ENCODE peak calls at places on chromosome 2, in nine cellular contexts. G, J, F, I, C, D, L, X and W are unnamed samples.

GRCh38 chr2:152176113-152176714 is 651 bp upstream of the STAM2 start:
- DNase-seq in G (no peak), J (no peak), F (no peak), I (no peak), C (no peak), D (peak), L (no peak), X (no peak), W (no peak)

GRCh38 chr2:157325786-157326185 is at the start of gene ERMN:
- DNase-seq in G (no peak), J (no peak), F (no peak), I (no peak), C (no peak), D (no peak), L (no peak), X (no peak), W (no peak)

GRCh38 chr2:28870146-28870891 is at the start of gene TRMT61B:
- DNase-seq in G (peak), J (peak), F (peak), I (peak), C (peak), D (peak), L (peak), X (peak), W (peak)

GRCh38 chr2:70104231-70105111 is 17.2 kb downstream of the PCBP1 start:
- DNase-seq in G (no peak), J (peak), F (peak), I (peak), C (no peak), D (peak), L (peak), X (peak), W (no peak)

GRCh38 chr2:128329607-128330006 is 10.9 kb upstream of the HS6ST1 start:
- DNase-seq in G (no peak), J (no peak), F (no peak), I (no peak), C (no peak), D (peak), L (no peak), X (no peak), W (no peak)

GRCh38 chr2:36354816-36355156 is 792 bp upstream of the CRIM1 start:
- DNase-seq in G (no peak), J (no peak), F (no peak), I (peak), C (no peak), D (no peak), L (no peak), X (no peak), W (no peak)

GRCh38 chr2:30147715-30148611 is 1.2 kb downstream of the YPEL5 start:
- DNase-seq in G (peak), J (peak), F (peak), I (peak), C (no peak), D (peak), L (peak), X (peak), W (no peak)

GRCh38 chr2:168633895-168634294 is 168.5 kb upstream of the NOSTRIN start:
- DNase-seq in G (no peak), J (no peak), F (no peak), I (no peak), C (no peak), D (no peak), L (no peak), X (no peak), W (no peak)

GRCh38 chr2:3434005-3434404 is 54.5 kb downstream of the TRAPPC12 start:
- DNase-seq in G (no peak), J (no peak), F (no peak), I (no peak), C (no peak), D (no peak), L (no peak), X (no peak), W (no peak)

GRCh38 chr2:239947361-239948045 is 77.6 kb downstream of the NDUFA10 start:
- DNase-seq in G (peak), J (peak), F (peak), I (no peak), C (no peak), D (no peak), L (peak), X (peak), W (no peak)

GRCh38 chr2:170330881-170331280 is 152.9 kb downstream of the MYO3B start:
- DNase-seq in G (no peak), J (no peak), F (no peak), I (no peak), C (no peak), D (no peak), L (no peak), X (no peak), W (no peak)

GRCh38 chr2:58700621-58701020 is 459.5 kb upstream of the FANCL start:
- DNase-seq in G (no peak), J (no peak), F (no peak), I (no peak), C (no peak), D (no peak), L (no peak), X (no peak), W (no peak)

GRCh38 chr2:58698610-58699009 is 457.5 kb upstream of the FANCL start:
- DNase-seq in G (no peak), J (no peak), F (no peak), I (no peak), C (no peak), D (no peak), L (no peak), X (no peak), W (no peak)

GRCh38 chr2:58701688-58702301 is 460.7 kb upstream of the FANCL start:
- DNase-seq in G (no peak), J (no peak), F (no peak), I (no peak), C (no peak), D (no peak), L (no peak), X (no peak), W (no peak)

GRCh38 chr2:58699412-58699811 is 458.3 kb upstream of the FANCL start:
- DNase-seq in G (no peak), J (no peak), F (no peak), I (no peak), C (no peak), D (no peak), L (no peak), X (no peak), W (no peak)

GRCh38 chr2:58702302-58702696 is 461.2 kb upstream of the FANCL start:
- DNase-seq in G (no peak), J (no peak), F (no peak), I (no peak), C (no peak), D (no peak), L (no peak), X (no peak), W (peak)
- TF ChIP-seq CTCF in G (no peak), J (no peak), F (no peak), I (no peak), C (no peak), D (no peak), L (no peak), X (no peak), W (no peak)

GRCh38 chr2:119174216-119174992 is 15.9 kb upstream of the C1QL2 start:
- DNase-seq in G (peak), J (peak), F (peak), I (peak), C (no peak), D (peak), L (peak), X (peak), W (no peak)
- TF ChIP-seq CTCF in G (peak), J (peak), F (peak), I (peak), C (peak), D (peak), L (peak), X (peak), W (peak)

DNA sequence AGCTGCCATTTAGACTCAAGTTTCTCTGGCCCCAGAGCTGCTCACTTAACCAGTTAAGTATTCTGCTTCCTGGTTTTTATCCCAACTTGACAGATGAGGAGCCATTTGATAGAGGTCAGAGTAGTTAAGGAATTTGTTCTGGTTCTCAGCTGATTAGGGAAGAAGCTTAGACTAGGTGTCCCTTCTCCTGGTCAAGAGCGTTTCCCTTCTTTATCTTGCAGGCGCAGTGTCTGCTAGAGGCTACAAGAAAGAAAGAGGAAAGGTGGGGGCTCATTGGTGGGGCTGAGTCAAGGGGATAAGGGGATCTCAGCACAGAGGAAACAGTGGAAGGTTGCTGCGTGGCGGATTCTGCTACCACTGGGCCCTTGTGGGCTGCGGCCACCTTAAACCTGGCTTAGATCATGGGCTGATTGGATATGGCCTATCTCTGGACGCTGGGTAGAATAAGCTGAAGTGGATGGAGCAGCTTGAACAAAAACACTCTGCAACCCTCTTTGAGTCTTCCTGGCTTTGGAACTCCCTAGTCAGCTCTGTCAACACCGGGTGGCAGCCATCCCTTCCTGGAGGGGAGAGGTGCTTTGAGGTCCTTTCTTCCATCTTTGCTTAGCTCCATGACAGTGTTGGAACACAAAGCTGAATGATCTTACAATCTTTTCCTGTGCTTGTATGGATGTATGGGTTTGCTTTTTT is 70.8 kb downstream of the QPCT start:
- DNase-seq in G (no peak), J (peak), F (no peak), I (peak), C (no peak), D (peak), L (no peak), X (no peak), W (no peak)
- TF ChIP-seq CTCF in G (no peak), J (peak), F (no peak), I (peak), C (peak), D (peak), L (no peak), X (no peak), W (peak)

DNA sequence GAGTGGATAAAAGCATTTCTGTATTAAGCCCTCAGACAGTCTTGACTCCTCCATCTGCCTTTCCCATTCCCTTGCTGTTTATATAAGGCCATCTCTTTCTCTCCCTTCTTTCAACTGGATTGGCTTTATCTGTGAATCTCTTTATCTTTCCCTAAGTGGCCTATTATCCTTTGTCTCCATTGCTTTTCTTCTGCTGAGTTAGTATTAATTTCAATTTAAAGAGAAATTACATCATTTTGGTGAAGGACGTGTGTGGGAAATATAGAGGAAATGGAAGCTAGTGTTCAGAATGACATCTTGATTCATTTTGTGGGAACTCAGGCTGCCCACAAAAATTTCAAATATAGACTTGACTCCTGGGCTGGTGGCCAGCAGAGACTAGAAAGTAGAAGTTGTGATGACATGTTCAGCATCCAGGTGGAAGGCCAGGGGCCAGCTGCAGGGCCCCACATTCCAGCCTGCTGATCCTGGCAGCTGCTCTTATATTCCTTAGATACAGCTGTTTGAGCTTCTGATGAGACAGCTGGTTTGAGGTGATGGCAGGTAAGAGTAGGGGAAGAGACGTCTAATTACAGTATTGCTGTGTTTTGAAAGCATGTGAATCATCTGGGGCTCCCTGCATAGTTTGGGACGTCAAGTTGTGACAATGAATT is 52.3 kb downstream of the DIS3L2 start:
- DNase-seq in G (no peak), J (peak), F (no peak), I (peak), C (peak), D (peak), L (no peak), X (no peak), W (peak)
- TF ChIP-seq CTCF in G (no peak), J (no peak), F (no peak), I (no peak), C (no peak), D (no peak), L (no peak), X (no peak), W (no peak)

GRCh38 chr2:12059616-12060441 is 313.4 kb downstream of the LPIN1 start:
- DNase-seq in G (no peak), J (peak), F (no peak), I (peak), C (no peak), D (no peak), L (no peak), X (no peak), W (no peak)
- TF ChIP-seq CTCF in G (no peak), J (no peak), F (no peak), I (no peak), C (no peak), D (no peak), L (no peak), X (no peak), W (no peak)